ENCODE peak calls at places on chromosomes 7 and 10, in five cellular contexts. R is HCT116, C is H1, A is K562, K is HepG2. X is an unnamed sample.

GRCh38 chr10:6279540-6280267 is 77.0 kb downstream of the PFKFB3 start:
- DNase-seq in R (peak), C (peak), A (peak), K (peak), X (no peak)

GRCh38 chr10:23439920-23440875 is 1.3 kb downstream of the OTUD1 start:
- DNase-seq in R (no peak), C (no peak), A (no peak), K (no peak), X (no peak)

GRCh38 chr7:79922894-79923293 is 211.7 kb upstream of the GNAI1 start:
- DNase-seq in R (no peak), C (no peak), A (no peak), K (no peak), X (no peak)

GRCh38 chr10:14173706-14174594 is 156.8 kb downstream of the FRMD4A start:
- DNase-seq in R (no peak), C (no peak), A (no peak), K (no peak), X (no peak)

GRCh38 chr7:151013728-151014497 is 10.4 kb downstream of the ATG9B start:
- DNase-seq in R (no peak), C (peak), A (no peak), K (no peak), X (peak)

GRCh38 chr7:151243411-151244155 is 4.9 kb downstream of the SMARCD3 start:
- DNase-seq in R (no peak), C (no peak), A (no peak), K (no peak), X (no peak)

GRCh38 chr10:97961979-97962378 is 68.4 kb downstream of the CRTAC1 start:
- DNase-seq in R (no peak), C (no peak), A (no peak), K (no peak), X (no peak)

GRCh38 chr7:143391462-143392404 is 10.6 kb downstream of the ZYX start:
- DNase-seq in R (no peak), C (no peak), A (peak), K (no peak), X (no peak)

GRCh38 chr10:122054046-122055025 is 65.4 kb downstream of the TACC2 start:
- DNase-seq in R (peak), C (no peak), A (peak), K (peak), X (no peak)

GRCh38 chr7:143054621-143055020 is 2.5 kb downstream of the OR6V1 start:
- DNase-seq in R (no peak), C (no peak), A (no peak), K (no peak), X (no peak)

GRCh38 chr7:155987681-155988080 is 175.4 kb upstream of the SHH start:
- DNase-seq in R (no peak), C (no peak), A (no peak), K (no peak), X (no peak)

GRCh38 chr10:18700555-18700850 is 41.3 kb downstream of the ARL5B start:
- DNase-seq in R (no peak), C (no peak), A (no peak), K (no peak), X (no peak)

GRCh38 chr7:132767378-132767777 is 191.1 kb upstream of the PLXNA4 start:
- DNase-seq in R (no peak), C (no peak), A (no peak), K (no peak), X (no peak)

GRCh38 chr10:12606461-12606860 is 257.1 kb downstream of the CAMK1D start:
- DNase-seq in R (no peak), C (no peak), A (no peak), K (no peak), X (no peak)

GRCh38 chr7:46839651-46840050 is 742.3 kb downstream of the TNS3 start:
- DNase-seq in R (no peak), C (no peak), A (no peak), K (no peak), X (no peak)
- TF ChIP-seq POLR2AphosphoS5 in R (no peak), C (no peak), A (no peak), K (no peak), X (no peak)

DNA sequence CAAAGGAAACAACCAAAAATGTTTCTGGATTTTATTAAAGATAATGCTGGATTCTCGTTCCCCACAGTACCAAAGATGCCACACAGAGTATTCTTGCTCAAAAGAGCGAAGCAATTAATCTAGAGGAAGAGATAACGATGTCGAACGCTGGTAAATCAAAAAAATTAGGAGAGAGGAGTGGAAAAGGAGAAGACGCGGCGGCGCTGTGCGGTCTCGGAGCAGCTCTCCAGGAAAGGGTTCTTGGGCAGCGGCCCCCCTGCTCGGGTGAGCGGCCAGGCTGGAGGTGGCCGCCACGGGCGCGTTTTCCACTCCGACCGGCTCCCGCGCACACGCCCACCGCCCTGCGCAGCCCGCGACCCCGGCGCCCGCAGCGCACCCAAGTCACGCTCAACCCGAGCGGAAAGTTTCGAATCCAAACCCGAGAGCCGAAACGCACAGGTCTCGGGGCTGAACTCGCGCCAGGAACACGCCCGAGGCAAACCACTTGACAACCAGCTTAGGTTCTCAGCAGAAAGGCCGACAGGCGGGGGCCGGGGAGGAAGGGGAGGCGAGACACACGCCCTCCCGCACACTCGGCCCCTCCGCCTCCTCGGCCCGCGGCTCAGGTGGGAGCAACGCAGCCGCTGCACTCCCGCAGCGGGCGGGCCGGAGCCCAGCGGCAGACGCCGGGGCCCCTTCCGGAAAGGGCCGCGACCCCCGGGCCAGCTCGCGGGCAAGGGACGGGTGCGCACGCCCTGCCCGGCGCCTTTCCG is 924 bp downstream of the SRPK2 start:
- DNase-seq in R (no peak), C (no peak), A (peak), K (peak), X (no peak)
- TF ChIP-seq SP1 in R (no peak), C (no peak), A (no peak), K (no peak), X (no peak)

GRCh38 chr7:101533103-101533465 is 96.0 kb downstream of the MYL10 start:
- DNase-seq in R (no peak), C (no peak), A (no peak), K (no peak), X (no peak)
- TF ChIP-seq POLR2AphosphoS5 in R (no peak), C (no peak), A (no peak), K (no peak), X (no peak)

DNA sequence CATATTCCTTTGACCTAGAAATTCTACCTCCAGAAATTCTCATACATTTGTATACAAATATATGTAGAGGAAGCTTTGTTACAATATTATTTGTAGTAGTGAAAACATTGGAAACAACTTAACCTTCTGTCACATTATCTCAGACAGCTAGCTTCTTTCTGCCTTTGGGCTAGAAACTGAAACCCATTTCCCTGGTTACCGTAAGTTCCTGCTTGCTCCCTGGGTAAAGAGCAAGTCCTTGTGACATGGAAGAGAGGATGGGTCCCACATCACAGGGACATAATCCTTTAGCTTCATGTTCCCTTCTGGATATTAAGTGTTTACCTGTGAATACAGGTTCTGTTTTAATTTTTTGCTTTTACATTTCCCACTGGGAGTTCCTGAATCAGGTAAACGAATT is 41.7 kb downstream of the KLHDC10 start:
- DNase-seq in R (no peak), C (no peak), A (no peak), K (no peak), X (no peak)
- TF ChIP-seq SP1 in R (no peak), C (no peak), A (no peak), K (no peak), X (no peak)

DNA sequence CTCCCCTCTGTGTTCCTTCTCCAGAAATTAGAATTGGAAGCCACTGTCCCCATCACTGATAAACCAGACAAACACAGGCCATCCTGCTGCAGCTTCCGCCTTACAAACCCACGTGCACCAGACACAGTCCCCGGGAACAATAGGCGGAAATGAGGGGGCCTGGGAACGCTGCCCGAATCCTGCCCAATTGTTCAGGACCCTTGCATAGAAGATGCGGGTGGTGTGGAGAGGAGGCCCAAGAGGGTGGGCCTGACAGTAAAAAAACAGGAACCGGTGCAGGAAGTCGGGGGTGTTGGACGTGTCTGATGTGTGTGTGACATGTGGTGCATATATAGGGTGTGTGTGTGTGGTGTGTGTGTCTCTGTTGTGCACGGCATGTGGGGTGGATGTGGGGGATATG is 26.5 kb upstream of the CHST15 start:
- DNase-seq in R (no peak), C (no peak), A (no peak), K (no peak), X (no peak)
- TF ChIP-seq POLR2AphosphoS5 in R (no peak), C (no peak), A (no peak), K (no peak), X (no peak)

GRCh38 chr10:43851030-43851429 is 202.3 kb upstream of the ZNF32 start:
- DNase-seq in R (no peak), C (no peak), A (no peak), K (no peak), X (no peak)

GRCh38 chr10:43852644-43853214 is 204.0 kb upstream of the ZNF32 start:
- DNase-seq in R (no peak), C (no peak), A (no peak), K (no peak), X (no peak)

GRCh38 chr10:43854042-43854441 is 205.4 kb upstream of the ZNF32 start:
- DNase-seq in R (peak), C (no peak), A (no peak), K (peak), X (no peak)

GRCh38 chr10:43852141-43852540 is 203.5 kb upstream of the ZNF32 start:
- DNase-seq in R (no peak), C (no peak), A (no peak), K (no peak), X (no peak)

DNA sequence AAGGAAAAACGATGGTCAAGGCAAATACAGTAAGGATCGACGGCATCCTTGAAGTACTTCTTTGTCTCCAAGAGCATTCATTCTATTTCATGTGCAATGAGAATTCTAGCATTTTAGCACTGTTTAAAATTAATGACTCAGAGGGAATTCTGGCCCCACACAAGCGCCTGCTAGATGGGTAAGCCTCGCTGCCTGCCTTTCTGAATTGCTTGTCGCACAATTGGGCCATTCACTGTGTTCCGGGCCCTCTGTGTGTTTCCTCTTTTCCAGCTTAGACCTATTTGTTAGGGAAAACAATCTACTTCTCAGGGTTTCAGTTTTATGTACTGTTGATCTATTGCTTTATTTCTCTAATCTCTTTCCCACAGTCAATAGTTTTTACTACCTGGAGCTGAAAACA is 204.7 kb upstream of the ZNF32 start:
- DNase-seq in R (no peak), C (no peak), A (no peak), K (no peak), X (no peak)
- TF ChIP-seq SP1 in R (no peak), C (no peak), A (no peak), K (no peak), X (no peak)

DNA sequence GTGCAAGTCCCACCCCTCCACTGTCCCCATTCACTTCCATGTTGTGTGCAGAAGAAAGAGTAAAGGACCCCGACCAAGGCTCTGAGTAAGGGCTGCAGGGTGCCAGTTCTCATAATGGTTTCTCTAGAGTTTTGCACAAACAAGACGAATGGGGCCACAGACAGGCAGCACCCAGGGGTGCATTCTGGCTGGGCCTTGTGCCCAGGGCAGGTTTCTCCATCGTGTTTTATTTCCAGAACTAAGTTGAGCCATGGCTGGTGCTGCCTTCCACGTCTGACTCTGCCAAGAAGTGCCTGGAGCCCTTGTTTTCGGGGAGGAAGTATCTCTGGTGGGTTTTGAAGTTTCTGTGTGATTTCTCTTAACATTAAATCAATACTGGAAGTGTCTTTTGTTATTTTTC is 95.0 kb upstream of the SDK1 start:
- DNase-seq in R (no peak), C (no peak), A (no peak), K (no peak), X (no peak)
- TF ChIP-seq POLR2AphosphoS5 in R (no peak), C (no peak), A (no peak), K (no peak), X (no peak)

GRCh38 chr7:35738889-35739288 is 44.0 kb upstream of the HERPUD2 start:
- DNase-seq in R (no peak), C (no peak), A (no peak), K (no peak), X (no peak)
- TF ChIP-seq SP1 in R (no peak), C (no peak), A (no peak), K (no peak), X (no peak)